ENCODE peak calls at places on chromosomes 11 and 22, in seven cellular contexts. Y is endodermal cell, O is fibroblast of lung, N is astrocyte, P is tibial nerve, J is colonic mucosa, V is spleen. M is an unnamed sample. For H3K4me1, the result is how much of the 10 kb centered on the place peaks cover.

GRCh38 chr11:44689265-44689664 is 37.5 kb upstream of the TSPAN18 start:
- DNase-seq in Y (no peak), O (no peak), N (no peak), P (no peak), J (no peak), V (no peak), M (no peak)

GRCh38 chr11:88680806-88681205 is 343.3 kb upstream of the CTSC start:
- DNase-seq in Y (no peak), O (no peak), N (peak), P (no peak), J (no peak), V (no peak), M (no peak)

GRCh38 chr11:115860246-115860645 is 356.0 kb upstream of the CADM1 start:
- DNase-seq in Y (no peak), O (no peak), N (peak), P (no peak), J (no peak), V (no peak), M (no peak)

GRCh38 chr22:35539910-35540599 is 576 bp upstream of the RASD2 start:
- DNase-seq in Y (peak), O (no peak), N (no peak), P (no peak), J (peak), V (peak), M (peak)

GRCh38 chr22:44895296-44896055 is 114.3 kb downstream of the PHF21B start:
- DNase-seq in Y (peak), O (no peak), N (no peak), P (no peak), J (no peak), V (peak), M (no peak)

GRCh38 chr11:60905551-60906113 is 753 bp downstream of the PRPF19 start:
- DNase-seq in Y (no peak), O (peak), N (peak), P (no peak), J (peak), V (peak), M (peak)

GRCh38 chr11:7019500-7020182 is 505 bp downstream of the ZNF214 start:
- DNase-seq in Y (no peak), O (no peak), N (peak), P (no peak), J (peak), V (no peak), M (peak)

GRCh38 chr11:2761131-2762030 is 61.6 kb upstream of the KCNQ1OT1 start:
- DNase-seq in Y (peak), O (no peak), N (no peak), P (no peak), J (peak), V (peak), M (no peak)

GRCh38 chr11:61609000-61609969 is 28.4 kb upstream of the SYT7 start:
- DNase-seq in Y (no peak), O (no peak), N (no peak), P (no peak), J (peak), V (no peak), M (peak)

GRCh38 chr11:79796704-79797103 is 355.9 kb upstream of the TENM4 start:
- DNase-seq in Y (no peak), O (no peak), N (no peak), P (no peak), J (no peak), V (no peak), M (no peak)

GRCh38 chr11:67248653-67249052 is 17.6 kb upstream of the GRK2 start:
- DNase-seq in Y (no peak), O (peak), N (peak), P (no peak), J (no peak), V (no peak), M (peak)

GRCh38 chr11:132943737-132944556 is 588.4 kb downstream of the OPCML start:
- DNase-seq in Y (peak), O (no peak), N (no peak), P (no peak), J (no peak), V (peak), M (no peak)
- TF ChIP-seq CTCF in Y (peak), O (no peak), N (no peak), P (no peak), J (no peak), V (no peak), M (no peak)

DNA sequence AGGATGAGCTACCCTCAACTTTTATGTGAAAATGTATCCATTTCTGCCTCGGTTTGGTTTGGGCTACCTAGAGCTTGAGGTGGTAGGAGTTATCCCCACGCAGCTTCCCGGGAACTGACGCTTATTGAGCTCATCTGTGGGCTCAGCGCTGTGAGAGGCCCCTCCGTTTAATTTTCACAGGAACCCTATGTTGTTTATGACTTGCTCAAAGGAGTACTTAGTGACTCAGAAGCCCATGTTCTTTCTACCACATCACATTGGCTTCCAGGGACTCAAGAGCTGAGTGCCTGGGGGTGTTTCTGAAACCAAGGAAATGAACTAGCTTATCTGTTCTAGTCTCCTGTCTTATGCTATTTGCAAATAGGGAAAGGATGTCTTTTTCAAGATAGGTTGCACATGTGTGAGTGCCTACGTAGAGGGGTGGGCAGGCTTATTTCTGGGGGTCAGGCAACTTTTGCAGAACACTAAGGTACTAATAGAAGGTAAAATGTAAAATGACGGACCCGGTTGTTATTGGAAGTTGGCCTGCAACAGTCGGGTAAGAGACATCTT is 40.5 kb downstream of the MICAL2 start:
- DNase-seq in Y (no peak), O (peak), N (peak), P (no peak), J (no peak), V (peak), M (no peak)
- H3K27ac ChIP-seq in Y (no peak), O (no peak), N (peak), P (no peak), J (peak), V (no peak), M (no peak)

GRCh38 chr22:27844656-27845602 is 43.4 kb upstream of the MN1 start:
- DNase-seq in Y (peak), O (no peak), N (peak), P (no peak), J (no peak), V (no peak), M (no peak)

GRCh38 chr22:27844256-27844655 is 42.7 kb upstream of the MN1 start:
- DNase-seq in Y (peak), O (no peak), N (no peak), P (no peak), J (no peak), V (no peak), M (no peak)

GRCh38 chr22:27842236-27842993 is 40.9 kb upstream of the MN1 start:
- DNase-seq in Y (peak), O (no peak), N (no peak), P (no peak), J (no peak), V (no peak), M (no peak)

GRCh38 chr22:27842994-27843431 is 41.5 kb upstream of the MN1 start:
- DNase-seq in Y (no peak), O (no peak), N (no peak), P (no peak), J (no peak), V (no peak), M (no peak)

DNA sequence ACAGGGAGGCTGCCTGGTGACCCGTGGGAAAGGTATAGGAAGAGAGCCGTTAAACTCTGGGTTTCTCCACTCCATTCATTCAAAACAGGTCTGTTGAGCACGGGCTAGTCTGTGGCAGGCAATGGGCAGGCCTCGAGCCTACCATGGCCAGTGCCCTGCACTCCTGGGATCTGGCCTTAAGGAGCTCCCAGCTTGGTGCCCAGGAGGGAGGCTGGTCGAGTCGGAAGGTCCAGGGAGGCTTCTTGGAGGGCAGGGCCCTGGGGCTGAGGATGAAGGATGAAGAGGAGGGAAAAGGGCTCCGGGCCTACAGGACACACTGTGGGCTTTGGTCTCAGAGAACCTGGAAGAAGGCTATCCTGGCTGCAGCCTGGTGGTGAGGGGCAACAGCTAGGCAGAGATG is 41.9 kb upstream of the MN1 start:
- DNase-seq in Y (peak), O (no peak), N (no peak), P (no peak), J (no peak), V (no peak), M (no peak)
- H3K4me1 ChIP-seq in Y (under half), O (under half), N (under half), P (under half), J (under half), V (under half), M (under half)

DNA sequence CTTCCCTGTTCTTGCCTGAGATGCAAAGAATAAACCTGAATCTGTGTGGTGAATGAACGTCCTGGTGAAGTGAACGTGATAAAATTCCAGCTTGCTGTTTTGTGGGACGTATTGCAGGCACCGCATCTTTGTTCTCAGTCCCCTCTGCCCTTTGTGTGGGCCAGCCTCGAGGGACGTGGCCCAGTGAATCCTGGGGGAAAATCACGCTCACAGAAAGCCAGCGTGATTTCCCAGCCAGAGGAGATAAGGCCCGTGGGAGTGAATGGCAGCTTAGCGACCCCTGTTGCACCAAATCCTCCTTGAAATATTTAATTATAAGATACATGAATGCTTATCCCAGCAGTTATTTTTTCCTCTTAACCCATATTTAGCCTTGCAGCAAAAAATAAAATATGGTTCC is 129.1 kb downstream of the COMMD9 start:
- DNase-seq in Y (no peak), O (no peak), N (no peak), P (no peak), J (no peak), V (no peak), M (no peak)
- TF ChIP-seq CTCF in Y (no peak), O (no peak), N (no peak), P (no peak), J (no peak), V (no peak), M (no peak)

GRCh38 chr11:46600162-46600561 is 6.3 kb upstream of the AMBRA1 start:
- DNase-seq in Y (no peak), O (no peak), N (no peak), P (no peak), J (no peak), V (no peak), M (no peak)
- H3K27ac ChIP-seq in Y (no peak), O (no peak), N (no peak), P (no peak), J (no peak), V (no peak), M (no peak)

GRCh38 chr11:64891215-64891848 is 12.9 kb upstream of the EHD1 start:
- DNase-seq in Y (no peak), O (no peak), N (no peak), P (no peak), J (peak), V (no peak), M (no peak)
- H3K4me1 ChIP-seq in Y (under half), O (under half), N (under half), P (under half), J (under half), V (half or more), M (under half)

DNA sequence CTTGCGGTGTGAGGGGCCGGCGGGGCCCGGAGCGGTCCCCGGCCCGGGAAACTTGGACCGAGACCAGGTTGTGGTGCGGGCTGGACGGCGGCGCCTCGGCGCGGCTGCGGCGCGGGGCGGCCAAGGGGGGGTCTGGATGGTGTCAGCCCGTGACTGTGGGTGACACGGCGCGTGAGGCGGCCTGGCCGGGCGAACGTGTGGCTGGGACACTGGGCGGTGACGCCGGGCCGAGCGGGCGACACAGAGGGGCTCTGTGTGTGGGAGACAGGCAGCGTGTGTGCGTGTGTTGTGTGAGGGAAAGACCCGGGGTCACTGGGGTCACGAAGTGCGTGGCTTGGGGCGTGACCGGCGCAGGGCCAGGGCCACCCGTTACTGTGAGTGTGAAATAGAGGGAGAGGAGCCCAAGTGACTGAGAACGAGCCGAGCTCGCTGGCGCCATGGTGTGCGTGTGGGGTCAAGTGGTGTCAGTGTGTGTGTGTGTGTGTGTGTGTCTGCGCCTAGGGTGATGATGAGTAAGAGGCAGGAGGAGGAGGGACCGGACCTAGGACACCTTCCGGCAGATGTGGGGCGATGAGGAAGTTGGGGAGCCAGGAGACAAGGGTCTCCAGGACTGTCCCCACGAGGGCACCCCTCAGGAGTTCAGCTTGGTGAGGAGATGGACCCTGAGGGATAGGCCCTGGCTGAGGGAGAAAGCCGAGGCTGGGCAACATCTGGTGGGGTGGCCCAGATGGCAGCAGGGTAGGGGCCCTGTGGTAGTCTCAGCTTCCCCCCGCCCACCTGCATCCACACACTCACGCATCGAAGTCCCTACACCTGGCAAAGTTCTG is 817 bp downstream of the RELT start:
- DNase-seq in Y (peak), O (peak), N (peak), P (peak), J (peak), V (peak), M (no peak)
- TF ChIP-seq CTCF in Y (no peak), O (no peak), N (no peak), P (no peak), J (no peak), V (no peak), M (no peak)

GRCh38 chr22:28821452-28821851 is 21.1 kb upstream of the XBP1 start:
- DNase-seq in Y (no peak), O (no peak), N (no peak), P (no peak), J (no peak), V (no peak), M (no peak)

GRCh38 chr22:28819253-28820096 is 19.1 kb upstream of the XBP1 start:
- DNase-seq in Y (no peak), O (no peak), N (no peak), P (no peak), J (peak), V (peak), M (peak)

GRCh38 chr22:28817919-28818859 is 17.8 kb upstream of the XBP1 start:
- DNase-seq in Y (no peak), O (no peak), N (no peak), P (no peak), J (peak), V (peak), M (peak)

GRCh38 chr22:28822930-28823481 is 22.6 kb upstream of the XBP1 start:
- DNase-seq in Y (no peak), O (no peak), N (no peak), P (no peak), J (peak), V (no peak), M (peak)

GRCh38 chr22:28820885-28821284 is 20.5 kb upstream of the XBP1 start:
- DNase-seq in Y (no peak), O (no peak), N (no peak), P (no peak), J (no peak), V (no peak), M (no peak)
- H3K27ac ChIP-seq in Y (no peak), O (no peak), N (no peak), P (no peak), J (no peak), V (peak), M (peak)

GRCh38 chr11:12164061-12165014 is 53.9 kb downstream of the MICAL2 start:
- DNase-seq in Y (peak), O (peak), N (peak), P (no peak), J (no peak), V (no peak), M (peak)
- H3K4me1 ChIP-seq in Y (under half), O (under half), N (half or more), P (under half), J (half or more), V (under half), M (under half)

GRCh38 chr22:31085493-31085824 is 4.3 kb downstream of the SMTN start:
- DNase-seq in Y (peak), O (no peak), N (no peak), P (no peak), J (peak), V (no peak), M (no peak)
- TF ChIP-seq CTCF in Y (peak), O (no peak), N (no peak), P (no peak), J (no peak), V (no peak), M (no peak)